ENCODE peak calls at places on chromosome 16, in five cellular contexts. One of them, this sample, is unnamed.

GRCh38 chr16:83925957-83926725 is 26.9 kb upstream of the OSGIN1 start:
- ATAC-seq in left ventricle myocardium superior: peak; percentile 1
- ATAC-seq in effector memory CD8-positive, alpha-beta T cell: no peak
- ATAC-seq in left cardiac atrium: no peak
- ATAC-seq in pancreas: no peak
- ATAC-seq in this sample: no peak

GRCh38 chr16:4313563-4314531 is 2.0 kb upstream of the GLIS2 start:
- ATAC-seq in left ventricle myocardium superior: no peak
- ATAC-seq in effector memory CD8-positive, alpha-beta T cell: peak; percentile 39
- ATAC-seq in left cardiac atrium: no peak
- ATAC-seq in pancreas: peak; percentile 60
- ATAC-seq in this sample: no peak

GRCh38 chr16:87072101-87072500 is 245.1 kb downstream of the C16orf95 start:
- ATAC-seq in left ventricle myocardium superior: no peak
- ATAC-seq in effector memory CD8-positive, alpha-beta T cell: no peak
- ATAC-seq in left cardiac atrium: no peak
- ATAC-seq in pancreas: no peak
- ATAC-seq in this sample: no peak

GRCh38 chr16:47584464-47585225 is 123.5 kb downstream of the PHKB start:
- ATAC-seq in left ventricle myocardium superior: no peak
- ATAC-seq in effector memory CD8-positive, alpha-beta T cell: no peak
- ATAC-seq in left cardiac atrium: no peak
- ATAC-seq in pancreas: no peak
- ATAC-seq in this sample: no peak

GRCh38 chr16:72894291-72895151 is 153.4 kb downstream of the ZFHX3 start:
- ATAC-seq in left ventricle myocardium superior: peak; percentile 68
- ATAC-seq in effector memory CD8-positive, alpha-beta T cell: no peak
- ATAC-seq in left cardiac atrium: peak; percentile 72
- ATAC-seq in pancreas: no peak
- ATAC-seq in this sample: no peak

GRCh38 chr16:56851671-56852400 is 13.2 kb upstream of the SLC12A3 start:
- ATAC-seq in left ventricle myocardium superior: no peak
- ATAC-seq in effector memory CD8-positive, alpha-beta T cell: no peak
- ATAC-seq in left cardiac atrium: no peak
- ATAC-seq in pancreas: no peak
- ATAC-seq in this sample: no peak

GRCh38 chr16:78925071-78925714 is 675.3 kb downstream of the MAF start:
- ATAC-seq in left ventricle myocardium superior: peak; percentile 66
- ATAC-seq in effector memory CD8-positive, alpha-beta T cell: peak; percentile 47
- ATAC-seq in left cardiac atrium: no peak
- ATAC-seq in pancreas: no peak
- ATAC-seq in this sample: peak; percentile 43

GRCh38 chr16:17470002-17470870 is 524 bp downstream of the XYLT1 start:
- ATAC-seq in left ventricle myocardium superior: peak; percentile 3
- ATAC-seq in effector memory CD8-positive, alpha-beta T cell: peak; percentile 56
- ATAC-seq in left cardiac atrium: peak; percentile 4
- ATAC-seq in pancreas: peak; percentile 51
- ATAC-seq in this sample: no peak

GRCh38 chr16:29760567-29761279 is 14.9 kb upstream of the C16orf54 start:
- ATAC-seq in left ventricle myocardium superior: no peak
- ATAC-seq in effector memory CD8-positive, alpha-beta T cell: no peak
- ATAC-seq in left cardiac atrium: no peak
- ATAC-seq in pancreas: no peak
- ATAC-seq in this sample: no peak